ENCODE peak calls at places on chromosomes 2 and 18, in seven cellular contexts. I, P, Y, Q, U, F and X are unnamed samples.

GRCh38 chr2:118589726-118590125 is 257.7 kb downstream of the EN1 start:
- DNase-seq in I (no peak), P (no peak), Y (no peak), Q (no peak), U (no peak), F (no peak), X (no peak)

GRCh38 chr2:144354953-144355352 is 165.0 kb downstream of the ZEB2 start:
- DNase-seq in I (no peak), P (peak), Y (no peak), Q (no peak), U (no peak), F (no peak), X (peak)

GRCh38 chr2:125386074-125386473 is 1269.9 kb upstream of the GYPC start:
- DNase-seq in I (no peak), P (no peak), Y (no peak), Q (no peak), U (no peak), F (no peak), X (no peak)

GRCh38 chr18:52160652-52161051 is 179.3 kb upstream of the DCC start:
- DNase-seq in I (no peak), P (no peak), Y (no peak), Q (no peak), U (no peak), F (no peak), X (no peak)

GRCh38 chr2:140442319-140442718 is 1662.1 kb upstream of the NXPH2 start:
- DNase-seq in I (no peak), P (no peak), Y (no peak), Q (no peak), U (no peak), F (no peak), X (no peak)

GRCh38 chr2:104733544-104733943 is 120.4 kb upstream of the POU3F3 start:
- DNase-seq in I (peak), P (no peak), Y (peak), Q (peak), U (no peak), F (peak), X (peak)

GRCh38 chr2:168189835-168190426 is 57.5 kb downstream of the STK39 start:
- DNase-seq in I (peak), P (no peak), Y (peak), Q (peak), U (no peak), F (no peak), X (no peak)

GRCh38 chr2:171158790-171159325 is 1.8 kb downstream of the TLK1 start:
- DNase-seq in I (peak), P (no peak), Y (no peak), Q (peak), U (no peak), F (no peak), X (no peak)

GRCh38 chr2:197115325-197115724 is 188.8 kb upstream of the PGAP1 start:
- DNase-seq in I (no peak), P (no peak), Y (no peak), Q (no peak), U (no peak), F (no peak), X (no peak)

GRCh38 chr2:168915433-168916328 is 14.6 kb downstream of the G6PC2 start:
- DNase-seq in I (no peak), P (no peak), Y (no peak), Q (no peak), U (no peak), F (no peak), X (no peak)

GRCh38 chr2:182650704-182651103 is 65.4 kb upstream of the DNAJC10 start:
- DNase-seq in I (no peak), P (no peak), Y (no peak), Q (peak), U (no peak), F (no peak), X (peak)

GRCh38 chr2:74441690-74442482 is at the start of gene RTKN:
- DNase-seq in I (no peak), P (peak), Y (peak), Q (no peak), U (peak), F (peak), X (no peak)

GRCh38 chr2:54572262-54572635 is 116.1 kb downstream of the SPTBN1 start:
- DNase-seq in I (peak), P (no peak), Y (no peak), Q (peak), U (no peak), F (no peak), X (no peak)

DNA sequence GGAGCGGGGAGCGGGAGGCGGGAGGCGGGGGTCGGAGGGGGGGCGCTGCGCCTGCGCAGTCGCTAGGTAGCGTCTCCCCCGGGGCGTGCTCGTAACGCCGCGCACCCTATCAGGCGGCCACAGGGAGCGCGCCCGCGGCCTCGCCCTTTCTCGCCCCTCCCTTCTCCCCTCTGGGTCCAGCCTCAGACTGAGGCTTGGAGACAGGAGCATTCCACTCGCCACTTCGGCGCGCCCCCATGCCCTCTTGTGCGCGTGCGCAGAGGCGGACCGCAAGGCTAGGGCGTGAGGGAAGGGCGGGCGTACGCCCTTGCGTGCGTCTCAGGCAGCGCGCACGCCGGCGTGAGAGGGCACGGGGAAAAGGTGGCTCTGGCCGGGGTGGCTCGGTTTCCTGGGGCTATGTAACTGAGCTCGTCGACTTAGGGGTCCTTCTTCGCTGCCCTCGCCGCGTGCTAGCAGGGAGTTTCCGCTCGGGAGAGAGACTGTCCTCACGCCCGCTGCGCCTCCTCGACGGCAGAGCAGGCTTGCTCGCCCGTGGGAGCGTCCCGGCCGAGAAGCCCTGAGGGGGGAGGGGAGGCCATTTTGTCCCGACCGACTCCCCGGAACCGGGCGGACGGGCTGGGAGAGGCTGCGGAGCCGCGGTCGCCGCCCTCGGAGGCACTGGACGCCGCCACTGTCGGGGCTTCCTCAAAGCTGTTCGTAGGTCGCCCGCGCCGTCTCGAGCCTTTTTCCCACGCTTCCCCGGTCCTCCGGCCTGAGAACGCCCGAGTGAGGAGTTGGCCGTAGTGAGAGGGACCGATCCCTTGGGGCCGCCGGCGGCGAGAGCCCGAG is at the start of gene RAB10:
- DNase-seq in I (peak), P (peak), Y (peak), Q (peak), U (peak), F (peak), X (peak)
- TF ChIP-seq POLR2A in I (peak), P (peak), Y (peak), Q (peak), U (peak), F (peak), X (peak)

GRCh38 chr2:96816127-96816835 is at the start of gene CNNM3:
- DNase-seq in I (peak), P (peak), Y (peak), Q (peak), U (peak), F (peak), X (peak)
- TF ChIP-seq POLR2A in I (peak), P (peak), Y (peak), Q (peak), U (no peak), F (peak), X (peak)

GRCh38 chr18:5498452-5498851 is 45.3 kb downstream of the EPB41L3 start:
- DNase-seq in I (no peak), P (no peak), Y (no peak), Q (no peak), U (no peak), F (no peak), X (no peak)

GRCh38 chr18:5506174-5506573 is 37.6 kb downstream of the EPB41L3 start:
- DNase-seq in I (no peak), P (no peak), Y (no peak), Q (no peak), U (no peak), F (no peak), X (no peak)

GRCh38 chr18:5503740-5504139 is 40.1 kb downstream of the EPB41L3 start:
- DNase-seq in I (no peak), P (no peak), Y (no peak), Q (no peak), U (no peak), F (no peak), X (no peak)

GRCh38 chr18:5500158-5500939 is 43.4 kb downstream of the EPB41L3 start:
- DNase-seq in I (no peak), P (no peak), Y (no peak), Q (no peak), U (no peak), F (no peak), X (no peak)
- TF ChIP-seq POLR2A in I (no peak), P (no peak), Y (no peak), Q (no peak), U (no peak), F (no peak), X (no peak)

GRCh38 chr18:11145413-11146191 is 3.8 kb downstream of the PIEZO2 start:
- DNase-seq in I (no peak), P (no peak), Y (no peak), Q (no peak), U (no peak), F (peak), X (no peak)
- TF ChIP-seq POLR2A in I (no peak), P (no peak), Y (no peak), Q (no peak), U (no peak), F (no peak), X (no peak)

GRCh38 chr18:75966431-75966830 is 528.6 kb downstream of the ZNF516 start:
- DNase-seq in I (no peak), P (no peak), Y (no peak), Q (no peak), U (no peak), F (no peak), X (no peak)

DNA sequence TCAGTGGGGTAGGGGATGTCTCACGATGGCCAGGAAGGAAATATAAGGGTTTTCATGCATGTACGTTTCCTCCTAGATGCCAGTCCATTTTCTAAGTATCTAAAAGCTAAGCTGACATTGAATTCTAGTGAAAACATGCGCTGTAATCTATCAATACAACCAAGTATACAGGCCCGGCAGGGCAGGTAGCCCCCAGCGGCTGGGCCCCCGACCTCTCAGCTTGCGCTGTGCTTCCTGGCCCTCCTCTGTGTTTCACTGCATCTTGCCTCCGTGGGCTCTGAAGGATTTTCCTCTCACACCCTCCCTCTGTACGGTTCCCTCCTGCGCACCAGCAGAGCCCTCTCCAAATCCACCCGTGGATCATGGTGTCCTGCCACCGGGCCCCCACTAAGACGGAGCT is 524.8 kb downstream of the ZNF516 start:
- DNase-seq in I (no peak), P (no peak), Y (no peak), Q (no peak), U (no peak), F (no peak), X (no peak)
- TF ChIP-seq POLR2A in I (no peak), P (no peak), Y (no peak), Q (no peak), U (no peak), F (no peak), X (no peak)